ENCODE peak calls at places on chromosomes 3 and 15, in four cellular contexts. One of them, this sample, is unnamed.

GRCh38 chr3:117874028-117874765 is 1160.4 kb downstream of the IGSF11 start:
- DNase-seq in HuH-7: no peak
- DNase-seq in GM23248: no peak
- DNase-seq in activated effector memory CD4-positive, alpha-beta T cell treated with Interleukin-2 at 50 U/mL for 16 hours: no peak
- DNase-seq in this sample: no peak

GRCh38 chr3:78660958-78661357 is 1106.8 kb downstream of the ROBO1 start:
- DNase-seq in HuH-7: no peak
- DNase-seq in GM23248: peak
- DNase-seq in activated effector memory CD4-positive, alpha-beta T cell treated with Interleukin-2 at 50 U/mL for 16 hours: no peak
- DNase-seq in this sample: no peak

GRCh38 chr15:100973351-100974034 is 54.3 kb downstream of the LRRK1 start:
- DNase-seq in HuH-7: no peak
- DNase-seq in GM23248: no peak
- DNase-seq in activated effector memory CD4-positive, alpha-beta T cell treated with Interleukin-2 at 50 U/mL for 16 hours: no peak
- DNase-seq in this sample: no peak

GRCh38 chr3:56860948-56861347 is 59.2 kb upstream of the ARHGEF3 start:
- DNase-seq in HuH-7: no peak
- DNase-seq in GM23248: no peak
- DNase-seq in activated effector memory CD4-positive, alpha-beta T cell treated with Interleukin-2 at 50 U/mL for 16 hours: no peak
- DNase-seq in this sample: no peak

GRCh38 chr3:129121792-129122696 is at the start of gene RAB43:
- DNase-seq in HuH-7: peak
- DNase-seq in GM23248: peak
- DNase-seq in activated effector memory CD4-positive, alpha-beta T cell treated with Interleukin-2 at 50 U/mL for 16 hours: peak
- DNase-seq in this sample: peak

GRCh38 chr3:127790009-127790533 is 32.2 kb downstream of the MGLL start:
- DNase-seq in HuH-7: no peak
- DNase-seq in GM23248: no peak
- DNase-seq in activated effector memory CD4-positive, alpha-beta T cell treated with Interleukin-2 at 50 U/mL for 16 hours: no peak
- DNase-seq in this sample: no peak

GRCh38 chr3:157176108-157176507 is 16.2 kb upstream of the CCNL1 start:
- DNase-seq in HuH-7: no peak
- DNase-seq in GM23248: peak
- DNase-seq in activated effector memory CD4-positive, alpha-beta T cell treated with Interleukin-2 at 50 U/mL for 16 hours: no peak
- DNase-seq in this sample: no peak

GRCh38 chr3:124834723-124835718 is 52.1 kb downstream of the ITGB5 start:
- DNase-seq in HuH-7: peak
- DNase-seq in GM23248: peak
- DNase-seq in activated effector memory CD4-positive, alpha-beta T cell treated with Interleukin-2 at 50 U/mL for 16 hours: peak
- DNase-seq in this sample: peak

GRCh38 chr15:57541805-57542504 is 49.7 kb upstream of the MYZAP start:
- DNase-seq in HuH-7: peak
- DNase-seq in GM23248: peak
- DNase-seq in activated effector memory CD4-positive, alpha-beta T cell treated with Interleukin-2 at 50 U/mL for 16 hours: no peak
- DNase-seq in this sample: peak

GRCh38 chr3:58492385-58492970 is 582 bp downstream of the KCTD6 start:
- DNase-seq in HuH-7: no peak
- DNase-seq in GM23248: peak
- DNase-seq in activated effector memory CD4-positive, alpha-beta T cell treated with Interleukin-2 at 50 U/mL for 16 hours: no peak
- DNase-seq in this sample: no peak

GRCh38 chr15:89177633-89178306 is 43.6 kb downstream of the RLBP1 start:
- DNase-seq in HuH-7: peak
- DNase-seq in GM23248: peak
- DNase-seq in activated effector memory CD4-positive, alpha-beta T cell treated with Interleukin-2 at 50 U/mL for 16 hours: peak
- DNase-seq in this sample: peak

GRCh38 chr3:149968216-149968615 is 2.5 kb downstream of the PFN2 start:
- DNase-seq in HuH-7: no peak
- DNase-seq in GM23248: peak
- DNase-seq in activated effector memory CD4-positive, alpha-beta T cell treated with Interleukin-2 at 50 U/mL for 16 hours: no peak
- DNase-seq in this sample: no peak

GRCh38 chr3:148866261-148866660 is 1.2 kb downstream of the CPA3 start:
- DNase-seq in HuH-7: no peak
- DNase-seq in GM23248: peak
- DNase-seq in activated effector memory CD4-positive, alpha-beta T cell treated with Interleukin-2 at 50 U/mL for 16 hours: no peak
- DNase-seq in this sample: no peak

GRCh38 chr3:57596495-57597239 is 477 bp downstream of the ARF4 start:
- DNase-seq in HuH-7: peak
- DNase-seq in GM23248: peak
- DNase-seq in activated effector memory CD4-positive, alpha-beta T cell treated with Interleukin-2 at 50 U/mL for 16 hours: peak
- DNase-seq in this sample: peak

GRCh38 chr15:69713726-69714559 is 261.3 kb downstream of the RPLP1 start:
- DNase-seq in HuH-7: no peak
- DNase-seq in GM23248: no peak
- DNase-seq in activated effector memory CD4-positive, alpha-beta T cell treated with Interleukin-2 at 50 U/mL for 16 hours: peak
- DNase-seq in this sample: no peak

GRCh38 chr3:121661376-121661775 is 673 bp upstream of the HCLS1 start:
- DNase-seq in HuH-7: no peak
- DNase-seq in GM23248: no peak
- DNase-seq in activated effector memory CD4-positive, alpha-beta T cell treated with Interleukin-2 at 50 U/mL for 16 hours: no peak
- DNase-seq in this sample: no peak

GRCh38 chr15:45126535-45127158 is 3.0 kb downstream of the DUOXA1 start:
- DNase-seq in HuH-7: peak
- DNase-seq in GM23248: peak
- DNase-seq in activated effector memory CD4-positive, alpha-beta T cell treated with Interleukin-2 at 50 U/mL for 16 hours: no peak
- DNase-seq in this sample: peak

GRCh38 chr3:35722902-35723301 is 83.6 kb downstream of the ARPP21 start:
- DNase-seq in HuH-7: no peak
- DNase-seq in GM23248: no peak
- DNase-seq in activated effector memory CD4-positive, alpha-beta T cell treated with Interleukin-2 at 50 U/mL for 16 hours: no peak
- DNase-seq in this sample: no peak

GRCh38 chr3:152556731-152557254 is 278.1 kb upstream of the P2RY1 start:
- DNase-seq in HuH-7: peak
- DNase-seq in GM23248: peak
- DNase-seq in activated effector memory CD4-positive, alpha-beta T cell treated with Interleukin-2 at 50 U/mL for 16 hours: no peak
- DNase-seq in this sample: peak

GRCh38 chr15:40891810-40892448 is 2.3 kb upstream of the VPS18 start:
- DNase-seq in HuH-7: no peak
- DNase-seq in GM23248: peak
- DNase-seq in activated effector memory CD4-positive, alpha-beta T cell treated with Interleukin-2 at 50 U/mL for 16 hours: no peak
- DNase-seq in this sample: peak

GRCh38 chr3:146469206-146470017 is at the start of gene PLSCR2:
- DNase-seq in HuH-7: no peak
- DNase-seq in GM23248: peak
- DNase-seq in activated effector memory CD4-positive, alpha-beta T cell treated with Interleukin-2 at 50 U/mL for 16 hours: peak
- DNase-seq in this sample: no peak

GRCh38 chr15:26640601-26641000 is 132.3 kb downstream of the GABRB3 start:
- DNase-seq in HuH-7: no peak
- DNase-seq in GM23248: no peak
- DNase-seq in activated effector memory CD4-positive, alpha-beta T cell treated with Interleukin-2 at 50 U/mL for 16 hours: no peak
- DNase-seq in this sample: no peak

GRCh38 chr3:167882057-167882667 is 146.6 kb downstream of the SERPINI1 start:
- DNase-seq in HuH-7: no peak
- DNase-seq in GM23248: peak
- DNase-seq in activated effector memory CD4-positive, alpha-beta T cell treated with Interleukin-2 at 50 U/mL for 16 hours: no peak
- DNase-seq in this sample: peak

This sample was measured in HepG2.